ENCODE peak calls at places on chromosome 18, in nine cellular contexts. One of them, this sample, is unnamed.

GRCh38 chr18:63591725-63592124 is 4.6 kb downstream of the SERPINB13 start:
- DNase-seq in transverse colon: no peak
- DNase-seq in stomach: no peak
- DNase-seq in Panc1: no peak
- DNase-seq in endothelial cell of umbilical vein: no peak
- DNase-seq in GM12878: no peak
- DNase-seq in HCT116: no peak
- DNase-seq in GM12892: no peak
- DNase-seq in GM12891: no peak
- DNase-seq in this sample: no peak

GRCh38 chr18:79495591-79496071 is 99.9 kb downstream of the NFATC1 start:
- DNase-seq in GM12891: no peak
- DNase-seq in transverse colon: no peak
- DNase-seq in HCT116: no peak
- DNase-seq in stomach: no peak
- DNase-seq in endothelial cell of umbilical vein: no peak
- DNase-seq in GM12878: no peak
- DNase-seq in Panc1: no peak
- DNase-seq in GM12892: no peak
- DNase-seq in this sample: peak; percentile 68

GRCh38 chr18:498901-499300 is 1.6 kb downstream of the COLEC12 start:
- DNase-seq in Panc1: no peak
- DNase-seq in endothelial cell of umbilical vein: no peak
- DNase-seq in GM12878: no peak
- DNase-seq in GM12892: no peak
- DNase-seq in GM12891: no peak
- DNase-seq in transverse colon: no peak
- DNase-seq in stomach: no peak
- DNase-seq in HCT116: no peak
- DNase-seq in this sample: no peak

GRCh38 chr18:9792565-9793226 is 84.6 kb downstream of the RAB31 start:
- DNase-seq in Panc1: no peak
- DNase-seq in transverse colon: no peak
- DNase-seq in endothelial cell of umbilical vein: no peak
- DNase-seq in GM12878: no peak
- DNase-seq in GM12891: no peak
- DNase-seq in stomach: no peak
- DNase-seq in GM12892: no peak
- DNase-seq in HCT116: no peak
- DNase-seq in this sample: no peak

GRCh38 chr18:2486426-2486825 is 84.9 kb downstream of the METTL4 start:
- DNase-seq in GM12878: no peak
- DNase-seq in GM12891: no peak
- DNase-seq in transverse colon: no peak
- DNase-seq in endothelial cell of umbilical vein: no peak
- DNase-seq in HCT116: no peak
- DNase-seq in Panc1: no peak
- DNase-seq in GM12892: no peak
- DNase-seq in stomach: no peak
- DNase-seq in this sample: no peak

GRCh38 chr18:42937434-42937833 is 178.1 kb downstream of the RIT2 start:
- DNase-seq in GM12892: no peak
- DNase-seq in stomach: no peak
- DNase-seq in transverse colon: no peak
- DNase-seq in GM12878: no peak
- DNase-seq in Panc1: no peak
- DNase-seq in GM12891: no peak
- DNase-seq in endothelial cell of umbilical vein: no peak
- DNase-seq in HCT116: no peak
- DNase-seq in this sample: no peak

GRCh38 chr18:70256994-70257393 is 31.9 kb upstream of the SOCS6 start:
- DNase-seq in GM12891: no peak
- DNase-seq in GM12892: no peak
- DNase-seq in GM12878: no peak
- DNase-seq in stomach: no peak
- DNase-seq in endothelial cell of umbilical vein: no peak
- DNase-seq in HCT116: no peak
- DNase-seq in Panc1: no peak
- DNase-seq in transverse colon: no peak
- DNase-seq in this sample: no peak

GRCh38 chr18:32026491-32027086 is 8.0 kb downstream of the RNF125 start:
- DNase-seq in HCT116: no peak
- DNase-seq in stomach: no peak
- DNase-seq in GM12878: no peak
- DNase-seq in GM12891: no peak
- DNase-seq in Panc1: no peak
- DNase-seq in endothelial cell of umbilical vein: no peak
- DNase-seq in GM12892: no peak
- DNase-seq in transverse colon: no peak
- DNase-seq in this sample: no peak

GRCh38 chr18:51068111-51068510 is 38.1 kb downstream of the SMAD4 start:
- DNase-seq in transverse colon: no peak
- DNase-seq in GM12892: no peak
- DNase-seq in HCT116: no peak
- DNase-seq in stomach: no peak
- DNase-seq in GM12891: no peak
- DNase-seq in endothelial cell of umbilical vein: no peak
- DNase-seq in GM12878: no peak
- DNase-seq in Panc1: no peak
- DNase-seq in this sample: no peak

GRCh38 chr18:13616525-13617035 is 109.8 kb downstream of the FAM210A start:
- DNase-seq in stomach: no peak
- DNase-seq in endothelial cell of umbilical vein: no peak
- DNase-seq in GM12891: no peak
- DNase-seq in Panc1: no peak
- DNase-seq in transverse colon: no peak
- DNase-seq in GM12892: no peak
- DNase-seq in GM12878: no peak
- DNase-seq in HCT116: no peak
- DNase-seq in this sample: no peak

GRCh38 chr18:9354256-9354655 is 19.7 kb downstream of the TWSG1 start:
- DNase-seq in transverse colon: no peak
- DNase-seq in GM12878: peak; percentile 61
- DNase-seq in stomach: no peak
- DNase-seq in endothelial cell of umbilical vein: no peak
- DNase-seq in Panc1: no peak
- DNase-seq in HCT116: no peak
- DNase-seq in GM12892: no peak
- DNase-seq in GM12891: no peak
- DNase-seq in this sample: no peak

GRCh38 chr18:24397694-24398365 is at the start of gene OSBPL1A:
- DNase-seq in transverse colon: peak; percentile 96
- DNase-seq in GM12892: peak; percentile 19
- DNase-seq in Panc1: peak; percentile 39
- DNase-seq in HCT116: peak; percentile 91
- DNase-seq in endothelial cell of umbilical vein: peak; percentile 95
- DNase-seq in GM12891: peak; percentile 32
- DNase-seq in GM12878: no peak
- DNase-seq in stomach: peak; percentile 96
- DNase-seq in this sample: peak; percentile 98

GRCh38 chr18:24398515-24398914 is 891 bp upstream of the OSBPL1A start:
- DNase-seq in GM12892: no peak
- DNase-seq in transverse colon: peak; percentile 11
- DNase-seq in Panc1: no peak
- DNase-seq in stomach: no peak
- DNase-seq in GM12891: no peak
- DNase-seq in GM12878: no peak
- DNase-seq in HCT116: peak; percentile 45
- DNase-seq in endothelial cell of umbilical vein: no peak
- DNase-seq in this sample: no peak

GRCh38 chr18:24395049-24395780 is 2.4 kb downstream of the OSBPL1A start:
- DNase-seq in stomach: no peak
- DNase-seq in GM12878: no peak
- DNase-seq in HCT116: no peak
- DNase-seq in GM12891: no peak
- DNase-seq in Panc1: no peak
- DNase-seq in GM12892: no peak
- DNase-seq in transverse colon: no peak
- DNase-seq in endothelial cell of umbilical vein: no peak
- DNase-seq in this sample: no peak

GRCh38 chr18:24396082-24396623 is 1.5 kb downstream of the OSBPL1A start:
- DNase-seq in stomach: no peak
- DNase-seq in HCT116: no peak
- DNase-seq in transverse colon: no peak
- DNase-seq in GM12892: no peak
- DNase-seq in GM12878: no peak
- DNase-seq in GM12891: no peak
- DNase-seq in Panc1: no peak
- DNase-seq in endothelial cell of umbilical vein: no peak
- DNase-seq in this sample: no peak

GRCh38 chr18:24397131-24397693 is 412 bp downstream of the OSBPL1A start:
- DNase-seq in Panc1: peak; percentile 38
- DNase-seq in GM12891: no peak
- DNase-seq in transverse colon: peak; percentile 67
- DNase-seq in GM12878: no peak
- DNase-seq in endothelial cell of umbilical vein: peak; percentile 86
- DNase-seq in HCT116: peak; percentile 45
- DNase-seq in stomach: peak; percentile 44
- DNase-seq in GM12892: no peak
- DNase-seq in this sample: peak; percentile 86
- TF ChIP-seq POLR2AphosphoS5 in Panc1: no peak
- TF ChIP-seq POLR2AphosphoS5 in GM12891: no peak
- TF ChIP-seq POLR2AphosphoS5 in transverse colon: peak; percentile 59
- TF ChIP-seq POLR2AphosphoS5 in GM12878: no peak
- TF ChIP-seq POLR2AphosphoS5 in endothelial cell of umbilical vein: no peak
- TF ChIP-seq POLR2AphosphoS5 in HCT116: no peak
- TF ChIP-seq POLR2AphosphoS5 in stomach: peak; percentile 77
- TF ChIP-seq POLR2AphosphoS5 in GM12892: no peak
- TF ChIP-seq POLR2AphosphoS5 in this sample: no peak

DNA sequence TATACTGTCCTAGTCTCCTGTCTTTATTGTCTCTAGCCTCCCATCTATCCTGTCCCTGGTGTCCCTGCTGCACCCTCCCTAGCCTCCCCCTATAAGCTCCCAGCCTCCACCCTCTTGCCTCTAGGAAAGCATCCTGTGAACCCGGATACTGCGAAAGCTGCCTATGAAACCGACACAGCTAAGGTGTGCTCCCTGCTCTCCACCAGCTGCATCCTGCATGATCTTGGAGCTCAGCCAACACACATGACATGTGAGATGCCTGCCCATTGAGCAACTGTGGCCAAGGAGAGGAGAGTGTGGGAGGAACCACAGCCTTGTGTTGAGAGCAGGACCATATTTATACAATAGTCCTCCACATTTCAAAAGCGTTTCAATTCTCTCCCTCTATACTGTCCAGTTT is 187.1 kb downstream of the ZBTB7C start:
- DNase-seq in GM12878: peak; percentile 2
- DNase-seq in endothelial cell of umbilical vein: no peak
- DNase-seq in HCT116: no peak
- DNase-seq in stomach: peak; percentile 52
- DNase-seq in GM12891: no peak
- DNase-seq in Panc1: no peak
- DNase-seq in transverse colon: peak; percentile 50
- DNase-seq in GM12892: no peak
- DNase-seq in this sample: no peak
- TF ChIP-seq POLR2AphosphoS5 in GM12878: no peak
- TF ChIP-seq POLR2AphosphoS5 in endothelial cell of umbilical vein: no peak
- TF ChIP-seq POLR2AphosphoS5 in HCT116: no peak
- TF ChIP-seq POLR2AphosphoS5 in stomach: no peak
- TF ChIP-seq POLR2AphosphoS5 in GM12891: no peak
- TF ChIP-seq POLR2AphosphoS5 in Panc1: no peak
- TF ChIP-seq POLR2AphosphoS5 in transverse colon: no peak
- TF ChIP-seq POLR2AphosphoS5 in GM12892: no peak
- TF ChIP-seq POLR2AphosphoS5 in this sample: no peak

DNA sequence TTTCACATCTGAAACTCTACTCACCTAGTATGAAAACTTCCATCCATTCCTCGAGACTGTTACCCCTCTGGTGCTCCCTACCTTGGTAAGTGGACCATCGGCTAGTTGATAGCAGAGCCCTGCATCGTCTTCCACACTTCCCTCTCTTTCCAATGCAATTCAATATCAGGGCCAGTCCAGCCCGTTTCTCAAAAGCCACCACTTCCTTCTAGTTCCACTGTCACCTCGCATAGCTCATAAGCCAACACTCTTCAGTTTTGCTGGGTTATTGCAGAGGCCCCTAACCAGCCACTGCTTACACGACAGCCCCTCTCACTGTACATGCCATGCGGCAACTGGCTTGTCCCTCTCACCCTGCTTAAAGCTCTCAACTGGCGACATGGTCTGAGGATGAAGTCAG is 10.2 kb upstream of the ZNF407 start:
- DNase-seq in GM12878: no peak
- DNase-seq in endothelial cell of umbilical vein: no peak
- DNase-seq in Panc1: no peak
- DNase-seq in transverse colon: no peak
- DNase-seq in GM12892: no peak
- DNase-seq in stomach: no peak
- DNase-seq in GM12891: no peak
- DNase-seq in HCT116: no peak
- DNase-seq in this sample: no peak
- TF ChIP-seq POLR2AphosphoS5 in GM12878: no peak
- TF ChIP-seq POLR2AphosphoS5 in endothelial cell of umbilical vein: no peak
- TF ChIP-seq POLR2AphosphoS5 in Panc1: no peak
- TF ChIP-seq POLR2AphosphoS5 in transverse colon: no peak
- TF ChIP-seq POLR2AphosphoS5 in GM12892: no peak
- TF ChIP-seq POLR2AphosphoS5 in stomach: no peak
- TF ChIP-seq POLR2AphosphoS5 in GM12891: no peak
- TF ChIP-seq POLR2AphosphoS5 in HCT116: no peak
- TF ChIP-seq POLR2AphosphoS5 in this sample: no peak

GRCh38 chr18:58632557-58632956 is 3.7 kb upstream of the ALPK2 start:
- DNase-seq in Panc1: no peak
- DNase-seq in GM12891: no peak
- DNase-seq in transverse colon: no peak
- DNase-seq in stomach: no peak
- DNase-seq in HCT116: no peak
- DNase-seq in endothelial cell of umbilical vein: no peak
- DNase-seq in GM12892: no peak
- DNase-seq in GM12878: no peak
- DNase-seq in this sample: no peak

GRCh38 chr18:58637197-58637596 is 8.3 kb upstream of the ALPK2 start:
- DNase-seq in HCT116: no peak
- DNase-seq in endothelial cell of umbilical vein: no peak
- DNase-seq in transverse colon: no peak
- DNase-seq in stomach: no peak
- DNase-seq in GM12878: no peak
- DNase-seq in Panc1: no peak
- DNase-seq in GM12892: no peak
- DNase-seq in GM12891: no peak
- DNase-seq in this sample: no peak

GRCh38 chr18:58633874-58634273 is 5.0 kb upstream of the ALPK2 start:
- DNase-seq in GM12892: no peak
- DNase-seq in GM12878: peak; percentile 40
- DNase-seq in endothelial cell of umbilical vein: no peak
- DNase-seq in Panc1: no peak
- DNase-seq in transverse colon: no peak
- DNase-seq in GM12891: no peak
- DNase-seq in HCT116: no peak
- DNase-seq in stomach: no peak
- DNase-seq in this sample: no peak

GRCh38 chr18:58638446-58638845 is 9.6 kb upstream of the ALPK2 start:
- DNase-seq in GM12891: no peak
- DNase-seq in GM12878: no peak
- DNase-seq in HCT116: no peak
- DNase-seq in stomach: no peak
- DNase-seq in GM12892: no peak
- DNase-seq in Panc1: no peak
- DNase-seq in transverse colon: no peak
- DNase-seq in endothelial cell of umbilical vein: no peak
- DNase-seq in this sample: no peak

DNA sequence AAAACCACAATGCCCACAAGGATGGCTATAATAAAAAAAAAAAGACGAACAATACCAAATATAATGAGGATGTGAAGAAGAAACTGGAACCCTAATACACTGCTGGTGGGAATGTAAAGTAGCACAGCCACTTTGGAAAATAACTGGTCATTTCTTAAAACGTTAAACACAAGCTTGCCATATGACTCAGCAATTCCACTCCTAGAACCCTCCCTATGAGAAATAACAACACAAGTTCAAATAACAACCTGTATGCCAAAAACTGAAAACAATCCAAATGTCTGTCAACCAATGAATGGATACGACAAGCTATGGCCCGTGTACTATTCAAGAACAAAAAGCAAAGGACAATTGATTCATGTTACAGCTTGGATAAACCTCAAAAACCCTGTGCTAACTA is 7.0 kb upstream of the ALPK2 start:
- DNase-seq in Panc1: no peak
- DNase-seq in GM12892: no peak
- DNase-seq in transverse colon: no peak
- DNase-seq in endothelial cell of umbilical vein: peak; percentile 36
- DNase-seq in GM12878: peak; percentile 38
- DNase-seq in HCT116: peak; percentile 7
- DNase-seq in stomach: no peak
- DNase-seq in GM12891: no peak
- DNase-seq in this sample: no peak
- TF ChIP-seq POLR2AphosphoS5 in Panc1: no peak
- TF ChIP-seq POLR2AphosphoS5 in GM12892: no peak
- TF ChIP-seq POLR2AphosphoS5 in transverse colon: no peak
- TF ChIP-seq POLR2AphosphoS5 in endothelial cell of umbilical vein: no peak
- TF ChIP-seq POLR2AphosphoS5 in GM12878: no peak
- TF ChIP-seq POLR2AphosphoS5 in HCT116: no peak
- TF ChIP-seq POLR2AphosphoS5 in stomach: no peak
- TF ChIP-seq POLR2AphosphoS5 in GM12891: no peak
- TF ChIP-seq POLR2AphosphoS5 in this sample: no peak